ENCODE peak calls at places on chromosomes 3 and 15, in five cellular contexts. N is heart left ventricle; Q is cardiac muscle cell; Z is brain microvascular endothelial cell; D is CD8-positive, alpha-beta T cell. C is an unnamed sample.

GRCh38 chr15:69032703-69033373 is 18.3 kb downstream of the NOX5 start:
- DNase-seq in N (no peak), Q (no peak), Z (no peak), D (no peak), C (no peak)

GRCh38 chr15:99105516-99106341 is 849 bp downstream of the SYNM start:
- DNase-seq in N (peak; percentile 70), Q (peak; percentile 72), Z (peak; percentile 26), D (no peak), C (peak; percentile 38)

GRCh38 chr15:38474155-38474757 is 20.3 kb downstream of the FAM98B start:
- DNase-seq in N (no peak), Q (peak; percentile 73), Z (peak; percentile 59), D (peak; percentile 24), C (no peak)

GRCh38 chr15:31852933-31853332 is 177.4 kb upstream of the CHRNA7 start:
- DNase-seq in N (no peak), Q (no peak), Z (no peak), D (no peak), C (no peak)

GRCh38 chr15:51303462-51303861 is 34.9 kb downstream of the CYP19A1 start:
- DNase-seq in N (no peak), Q (no peak), Z (no peak), D (no peak), C (no peak)

GRCh38 chr15:33242165-33242564 is 47.7 kb upstream of the FMN1 start:
- DNase-seq in N (no peak), Q (peak; percentile 18), Z (peak; percentile 84), D (no peak), C (no peak)

GRCh38 chr3:189834462-189834861 is 203.3 kb downstream of the TP63 start:
- DNase-seq in N (no peak), Q (no peak), Z (no peak), D (no peak), C (no peak)

GRCh38 chr3:146770881-146771280 is 165.7 kb upstream of the PLSCR5 start:
- DNase-seq in N (no peak), Q (no peak), Z (no peak), D (no peak), C (no peak)

GRCh38 chr3:150588027-150588830 is 14.9 kb upstream of the SELENOT start:
- DNase-seq in N (peak; percentile 76), Q (peak; percentile 83), Z (no peak), D (no peak), C (no peak)

GRCh38 chr3:27353221-27353620 is 16.0 kb downstream of the NEK10 start:
- DNase-seq in N (no peak), Q (no peak), Z (no peak), D (no peak), C (no peak)

GRCh38 chr3:126401611-126402160 is 7.0 kb downstream of the CFAP100 start:
- DNase-seq in N (no peak), Q (no peak), Z (no peak), D (no peak), C (no peak)

GRCh38 chr3:119557874-119558264 is 1.5 kb downstream of the CD80 start:
- DNase-seq in N (no peak), Q (no peak), Z (no peak), D (no peak), C (no peak)

GRCh38 chr3:63387568-63387967 is 109.5 kb downstream of the SYNPR start:
- DNase-seq in N (no peak), Q (peak; percentile 39), Z (peak; percentile 31), D (no peak), C (no peak)

GRCh38 chr15:39728844-39729243 is 53.8 kb downstream of the FSIP1 start:
- DNase-seq in N (no peak), Q (no peak), Z (no peak), D (no peak), C (no peak)

GRCh38 chr15:35487417-35487816 is 58.5 kb downstream of the DPH6 start:
- DNase-seq in N (no peak), Q (no peak), Z (no peak), D (no peak), C (no peak)

GRCh38 chr3:51894939-51895338 is 8.2 kb downstream of the IQCF1 start:
- DNase-seq in N (no peak), Q (no peak), Z (no peak), D (no peak), C (no peak)

GRCh38 chr3:132726341-132726823 is 4.2 kb upstream of the NPHP3 start:
- DNase-seq in N (no peak), Q (peak; percentile 32), Z (no peak), D (no peak), C (no peak)

GRCh38 chr15:74885461-74885860 is 4.4 kb upstream of the MPI start:
- DNase-seq in N (peak; percentile 2), Q (no peak), Z (no peak), D (no peak), C (no peak)

GRCh38 chr3:3798641-3799113 is 554 bp upstream of the LRRN1 start:
- DNase-seq in N (peak; percentile 20), Q (peak; percentile 42), Z (no peak), D (peak; percentile 24), C (peak; percentile 14)

GRCh38 chr15:83733206-83733605 is 79.3 kb downstream of the ADAMTSL3 start:
- DNase-seq in N (no peak), Q (no peak), Z (peak; percentile 64), D (no peak), C (no peak)

GRCh38 chr3:190863119-190863465 is 598 bp upstream of the GMNC start:
- DNase-seq in N (no peak), Q (no peak), Z (no peak), D (no peak), C (no peak)

GRCh38 chr3:33543600-33543999 is 103.4 kb upstream of the UBP1 start:
- DNase-seq in N (no peak), Q (no peak), Z (no peak), D (no peak), C (no peak)

GRCh38 chr15:96107922-96108321 is 222.6 kb upstream of the NR2F2 start:
- DNase-seq in N (no peak), Q (no peak), Z (peak; percentile 45), D (no peak), C (no peak)
- H3K36me3 ChIP-seq in N (no peaks in the 10 kb centered on the region), Q (no peaks in the 10 kb centered on the region), Z (no peaks in the 10 kb centered on the region), D (no peaks in the 10 kb centered on the region), C (no peaks in the 10 kb centered on the region)

GRCh38 chr3:124630994-124631393 is 99.3 kb upstream of the UMPS start:
- DNase-seq in N (no peak), Q (no peak), Z (no peak), D (no peak), C (no peak)

GRCh38 chr3:124627501-124627908 is 102.7 kb upstream of the UMPS start:
- DNase-seq in N (no peak), Q (peak; percentile 49), Z (peak; percentile 56), D (no peak), C (no peak)

GRCh38 chr3:124629492-124629891 is 100.8 kb upstream of the UMPS start:
- DNase-seq in N (no peak), Q (no peak), Z (no peak), D (no peak), C (no peak)

GRCh38 chr3:124631727-124632126 is 98.5 kb upstream of the UMPS start:
- DNase-seq in N (no peak), Q (no peak), Z (no peak), D (no peak), C (peak; percentile 68)

DNA sequence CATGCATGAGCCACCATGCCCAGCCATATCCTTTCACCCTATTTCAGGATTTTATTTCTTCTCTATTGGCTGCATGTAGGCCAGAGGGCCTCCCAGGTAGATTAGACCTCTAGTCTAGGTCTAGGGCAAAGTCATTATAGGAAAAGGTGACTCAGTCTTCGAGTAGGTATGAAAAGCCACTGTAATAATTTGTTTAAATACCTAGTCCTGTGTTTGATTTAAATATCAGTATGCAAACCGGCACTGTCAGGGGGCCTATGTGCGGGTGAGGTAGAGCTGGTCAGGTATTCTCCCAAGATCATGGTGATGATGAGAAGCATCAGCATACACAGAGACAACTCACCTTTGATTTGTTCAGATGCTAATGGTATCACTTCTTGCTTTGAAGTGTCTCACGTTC is 101.4 kb upstream of the UMPS start:
- DNase-seq in N (no peak), Q (no peak), Z (no peak), D (no peak), C (no peak)
- H3K4me3 ChIP-seq in N (no peak overlapping the region), Q (no peak overlapping the region), Z (no peak overlapping the region), D (no peak overlapping the region), C (no peak overlapping the region)

GRCh38 chr3:53122933-53123305 is 7.3 kb downstream of the RFT1 start:
- DNase-seq in N (no peak), Q (no peak), Z (no peak), D (no peak), C (no peak)
- H3K36me3 ChIP-seq in N (peaks cover 92% of the 10 kb centered on the region), Q (peaks cover 50% of the 10 kb centered on the region), Z (peaks cover 63% of the 10 kb centered on the region), D (peaks cover 59% of the 10 kb centered on the region), C (peaks cover 49% of the 10 kb centered on the region)

GRCh38 chr3:87856126-87856525 is 202.7 kb downstream of the CGGBP1 start:
- DNase-seq in N (no peak), Q (no peak), Z (no peak), D (no peak), C (no peak)

GRCh38 chr3:87855211-87855610 is 203.6 kb downstream of the CGGBP1 start:
- DNase-seq in N (no peak), Q (no peak), Z (no peak), D (no peak), C (no peak)

DNA sequence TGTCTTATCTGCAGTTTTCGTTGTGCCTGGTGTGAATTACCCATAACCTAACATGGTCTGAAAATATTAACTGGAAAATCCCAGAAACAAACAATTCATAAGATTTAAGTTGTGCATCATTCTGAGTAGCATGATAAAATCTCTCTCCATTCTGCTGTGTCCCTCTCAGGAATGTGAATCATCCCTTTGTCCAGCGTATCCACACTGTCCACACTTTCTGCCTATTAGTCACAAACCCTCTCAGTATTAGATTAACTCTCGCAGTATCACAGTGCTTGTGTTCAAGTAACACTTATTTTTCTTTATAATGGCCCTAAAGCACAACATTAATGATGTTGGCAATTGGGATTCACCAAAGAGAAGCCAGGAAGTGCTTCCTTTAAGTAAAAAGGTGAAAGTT is 203.2 kb downstream of the CGGBP1 start:
- DNase-seq in N (no peak), Q (no peak), Z (peak; percentile 85), D (no peak), C (no peak)
- H3K4me3 ChIP-seq in N (no peak overlapping the region), Q (no peak overlapping the region), Z (no peak overlapping the region), D (no peak overlapping the region), C (no peak overlapping the region)

DNA sequence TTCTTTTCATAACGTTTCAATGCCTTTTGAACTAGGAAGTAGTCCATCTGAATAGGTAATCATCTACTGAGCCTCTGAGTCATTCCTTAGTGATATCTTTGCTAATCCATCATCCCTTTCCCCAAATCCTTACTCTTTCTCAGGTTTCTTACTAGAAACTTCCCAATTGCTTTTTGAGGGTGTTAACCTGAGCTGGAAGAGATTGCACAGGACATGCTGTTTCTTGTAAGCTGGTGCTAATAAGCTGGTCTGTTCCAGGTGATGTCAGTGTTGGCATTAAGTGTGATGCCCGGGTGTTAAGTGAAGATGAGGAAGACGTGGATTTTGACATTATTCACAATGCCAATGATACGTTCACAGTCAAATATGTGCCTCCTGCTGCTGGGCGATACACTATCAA is 101.0 kb downstream of the DNASE1L3 start:
- DNase-seq in N (no peak), Q (no peak), Z (no peak), D (no peak), C (no peak)
- H3K36me3 ChIP-seq in N (peaks cover 99% of the 10 kb centered on the region), Q (peaks cover 20% of the 10 kb centered on the region), Z (peaks cover 93% of the 10 kb centered on the region), D (peaks cover 26% of the 10 kb centered on the region), C (peaks cover 11% of the 10 kb centered on the region)